ENCODE peak calls at places on chromosomes 2 and 18, in eight cellular contexts. E, G, Y, B, X, F, P and I are unnamed samples. For H3K27me3, the result is how much of the 10 kb centered on the place peaks cover.

GRCh38 chr2:240143801-240144648 is 3.6 kb upstream of the OTOS start:
- DNase-seq in E (peak), B (peak), P (peak), F (peak), G (peak), Y (peak), X (no peak), I (no peak)

GRCh38 chr2:97966545-97967215 is 29.1 kb downstream of the TMEM131 start:
- DNase-seq in E (no peak), B (no peak), G (peak), X (no peak), F (no peak), Y (no peak), P (no peak), I (no peak)

GRCh38 chr18:22391571-22392359 is 25.9 kb downstream of the CTAGE1 start:
- DNase-seq in F (no peak), B (peak), P (no peak), G (no peak), X (no peak), E (peak), Y (no peak), I (no peak)

GRCh38 chr2:206031950-206032567 is 53.9 kb downstream of the INO80D start:
- DNase-seq in Y (no peak), X (no peak), B (no peak), P (no peak), G (no peak), F (no peak), E (no peak), I (no peak)

GRCh38 chr2:40415391-40415790 is 36.5 kb downstream of the SLC8A1 start:
- DNase-seq in P (no peak), F (no peak), Y (no peak), B (no peak), E (no peak), G (no peak), X (no peak), I (no peak)

GRCh38 chr2:110157153-110157793 is 41.7 kb upstream of the MALL start:
- DNase-seq in P (peak), E (peak), G (peak), X (no peak), F (no peak), B (peak), Y (no peak), I (no peak)

GRCh38 chr2:239805414-239805813 is 219.7 kb downstream of the NDUFA10 start:
- DNase-seq in E (no peak), G (no peak), Y (peak), X (peak), P (no peak), F (no peak), B (no peak), I (no peak)

GRCh38 chr2:33133436-33133835 is 186.7 kb downstream of the LTBP1 start:
- DNase-seq in E (peak), B (no peak), F (no peak), G (no peak), X (no peak), Y (no peak), P (no peak), I (no peak)

GRCh38 chr2:239396881-239397681 is 3.7 kb downstream of the HDAC4 start:
- DNase-seq in P (peak), B (peak), E (no peak), X (no peak), F (no peak), Y (peak), G (no peak), I (no peak)

GRCh38 chr2:190864375-190864774 is 16.2 kb upstream of the GLS start:
- DNase-seq in Y (no peak), E (no peak), P (no peak), G (no peak), B (no peak), F (no peak), X (no peak), I (no peak)

GRCh38 chr2:62101886-62102285 is 94.0 kb upstream of the B3GNT2 start:
- DNase-seq in X (no peak), E (no peak), P (no peak), Y (no peak), B (no peak), G (no peak), F (no peak), I (no peak)

GRCh38 chr2:44168684-44169154 is at the start of gene PPM1B:
- DNase-seq in G (no peak), B (peak), P (peak), X (peak), F (peak), E (no peak), Y (no peak), I (no peak)

GRCh38 chr18:62183578-62184195 is 3.2 kb downstream of the PIGN start:
- DNase-seq in G (peak), F (no peak), B (no peak), Y (no peak), P (peak), E (peak), X (no peak), I (no peak)

GRCh38 chr2:147374410-147374811 is 470.4 kb upstream of the ACVR2A start:
- DNase-seq in F (no peak), Y (no peak), G (no peak), B (no peak), X (no peak), P (peak), E (no peak), I (no peak)

GRCh38 chr2:120605231-120605935 is 130.3 kb upstream of the GLI2 start:
- DNase-seq in Y (no peak), E (no peak), X (no peak), G (no peak), P (no peak), F (no peak), B (no peak), I (no peak)

GRCh38 chr2:240507778-240508251 is 50.0 kb downstream of the ANKMY1 start:
- DNase-seq in B (no peak), F (no peak), G (no peak), E (no peak), P (peak), X (no peak), Y (no peak), I (peak)

GRCh38 chr2:100902833-100903405 is 83.0 kb downstream of the NPAS2 start:
- DNase-seq in X (no peak), B (no peak), F (no peak), G (peak), Y (no peak), E (peak), P (no peak), I (no peak)

GRCh38 chr2:69250981-69251380 is 136.0 kb downstream of the GFPT1 start:
- DNase-seq in B (no peak), Y (no peak), E (no peak), G (no peak), X (no peak), P (no peak), F (no peak), I (no peak)

GRCh38 chr2:55000335-55000734 is 49.9 kb downstream of the RTN4 start:
- DNase-seq in X (no peak), F (no peak), B (no peak), P (no peak), Y (no peak), G (no peak), E (no peak), I (no peak)

GRCh38 chr2:221025397-221025796 is 546.7 kb downstream of the EPHA4 start:
- DNase-seq in F (no peak), X (no peak), P (no peak), B (no peak), Y (no peak), E (peak), G (no peak), I (no peak)

DNA sequence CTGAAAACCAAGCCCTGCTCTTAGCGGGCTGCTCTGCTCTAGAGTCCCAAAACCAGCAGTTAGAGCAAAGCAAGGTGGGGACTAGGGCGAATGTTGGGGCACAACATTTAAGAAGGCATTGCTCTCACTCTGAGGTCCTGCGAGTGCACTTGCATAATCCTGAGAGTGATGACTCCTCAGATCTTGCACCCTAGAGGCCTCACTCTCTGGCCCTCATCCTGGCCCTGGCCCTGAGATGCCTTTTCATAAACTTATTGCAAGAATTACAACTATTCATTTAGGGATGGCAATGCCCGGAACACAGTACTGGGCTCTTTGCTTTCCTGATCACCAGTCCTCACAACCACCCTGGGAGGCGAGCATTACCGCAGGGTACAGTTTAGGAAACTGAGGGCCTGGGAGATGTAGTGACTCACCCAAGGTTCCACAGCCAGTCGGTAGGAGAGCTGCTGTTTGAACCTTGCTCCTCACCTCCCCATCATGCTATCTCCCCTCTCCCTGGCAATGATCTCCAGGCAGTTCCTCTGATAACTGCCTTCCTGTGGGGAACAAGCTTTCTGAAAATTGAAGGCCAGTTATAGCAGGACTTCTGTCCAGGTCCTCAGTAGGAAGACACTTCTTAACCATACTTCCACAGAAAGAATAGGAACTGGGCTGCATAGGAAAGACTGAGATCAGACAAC is 91.4 kb downstream of the TNS1 start:
- DNase-seq in Y (no peak), B (no peak), P (no peak), X (no peak), G (no peak), F (no peak), E (no peak), I (no peak)
- TF ChIP-seq POLR2AphosphoS5 in Y (no peak), B (no peak), P (no peak), X (no peak), G (no peak), F (no peak), E (no peak), I (peak)

DNA sequence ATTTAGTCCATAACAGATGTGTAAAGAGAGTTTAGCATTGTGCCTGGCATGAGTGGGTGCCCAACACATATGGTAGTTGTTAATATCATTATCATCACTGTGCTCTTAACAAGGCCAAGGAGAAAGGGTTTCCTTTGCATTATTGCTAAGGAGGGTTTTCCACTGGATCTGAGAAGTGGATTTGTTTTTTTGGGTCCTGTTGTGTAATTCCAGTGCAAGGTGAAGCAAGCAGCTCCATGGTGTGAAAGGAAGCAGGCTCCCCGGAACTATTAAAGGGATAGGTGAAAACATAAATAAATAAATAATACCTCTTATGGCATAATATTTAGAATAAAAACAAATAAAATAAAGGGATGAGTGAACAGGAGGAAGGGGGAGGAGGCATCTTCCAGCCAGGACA is 65.3 kb downstream of the MTCL1 start:
- DNase-seq in P (no peak), B (no peak), X (no peak), E (no peak), G (no peak), F (no peak), Y (no peak), I (no peak)
- H3K27me3 ChIP-seq in P (under half), B (under half), X (under half), E (under half), G (under half), F (under half), Y (under half), I (under half)

DNA sequence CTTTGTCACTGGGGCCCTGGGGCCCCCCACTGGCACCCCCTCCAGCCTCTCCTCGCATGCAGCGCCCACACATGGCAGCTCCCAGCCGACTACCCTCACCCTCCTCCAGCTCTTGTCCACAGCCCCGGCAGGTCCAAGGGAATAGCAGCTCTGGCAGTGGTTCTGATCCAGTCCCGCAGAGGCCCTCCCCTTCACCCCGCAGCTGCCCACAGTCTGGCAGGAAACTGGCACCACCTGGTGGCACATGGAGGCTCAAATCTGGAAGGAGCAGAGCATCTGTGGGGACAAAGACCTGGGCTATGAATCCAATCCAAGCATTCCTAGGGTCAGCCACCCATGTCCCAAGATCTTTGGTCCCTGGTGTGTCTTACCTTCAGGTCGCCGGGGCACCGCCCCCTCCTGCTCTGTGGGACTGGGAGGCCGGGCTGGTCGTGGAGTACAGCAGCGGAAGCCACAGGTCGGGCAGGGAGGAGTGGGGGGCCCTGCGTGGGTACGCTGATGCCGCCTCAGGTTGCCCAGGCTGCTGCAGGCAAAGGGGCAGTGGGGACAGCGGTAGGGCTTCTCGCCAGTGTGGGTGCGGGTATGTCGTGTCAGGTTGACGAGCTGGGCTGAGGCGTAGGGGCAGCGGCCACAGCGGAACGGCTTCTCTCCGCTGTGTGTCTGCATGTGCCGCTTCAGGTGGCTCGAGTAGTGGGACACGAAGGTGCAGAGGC is 2.3 kb downstream of the ZNF513 start:
- DNase-seq in X (no peak), G (no peak), B (no peak), F (no peak), Y (no peak), P (no peak), E (no peak), I (no peak)
- TF ChIP-seq POLR2A in X (no peak), G (peak), B (no peak), F (no peak), Y (no peak), P (no peak), E (peak), I (no peak)

GRCh38 chr2:123566291-123566946 is 458.7 kb upstream of the CNTNAP5 start:
- DNase-seq in X (no peak), Y (no peak), P (no peak), E (no peak), G (no peak), F (no peak), B (no peak), I (no peak)
- TF ChIP-seq POLR2AphosphoS5 in X (no peak), Y (no peak), P (no peak), E (no peak), G (no peak), F (no peak), B (no peak), I (no peak)

DNA sequence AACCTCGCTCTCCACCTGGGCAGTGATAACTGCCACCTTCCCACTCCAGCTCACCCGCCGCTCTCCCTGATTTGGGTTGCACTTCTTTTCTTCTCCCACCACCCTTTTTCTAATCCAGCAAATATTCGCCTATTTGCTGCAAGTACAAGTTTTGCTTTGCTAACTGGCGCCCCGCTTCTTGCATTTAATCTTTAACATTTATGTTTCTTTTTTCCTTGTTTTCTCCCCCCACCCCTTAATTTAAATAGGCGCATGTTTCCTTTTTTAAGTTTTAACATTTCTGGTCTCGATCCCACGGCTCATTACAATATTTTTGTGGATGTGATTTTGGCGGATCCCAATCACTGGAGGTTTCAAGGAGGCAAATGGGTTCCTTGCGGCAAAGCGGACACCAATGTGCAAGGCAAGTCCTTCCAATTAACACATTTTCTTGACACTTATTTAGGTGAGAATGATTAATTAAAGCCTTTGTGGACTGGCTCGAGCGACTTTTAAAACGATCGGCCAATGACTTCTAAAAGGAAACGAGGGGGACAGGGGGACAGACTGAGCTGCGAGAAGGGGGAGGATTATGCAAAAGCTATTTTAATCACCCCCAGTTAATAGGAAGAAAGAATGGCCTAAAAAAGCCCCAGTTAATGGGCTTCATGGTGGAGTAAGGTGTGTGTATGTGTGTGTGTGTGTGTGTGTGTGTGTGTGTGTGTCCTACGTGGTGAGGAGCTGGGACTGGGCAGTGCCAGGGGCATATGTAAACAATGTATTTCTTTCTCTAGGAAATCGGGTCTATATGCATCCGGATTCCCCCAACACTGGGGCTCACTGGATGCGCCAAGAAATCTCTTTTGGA is 1.6 kb downstream of the TBR1 start:
- DNase-seq in X (no peak), F (no peak), G (no peak), E (no peak), P (no peak), Y (no peak), B (no peak), I (no peak)
- H3K27me3 ChIP-seq in X (half or more), F (half or more), G (under half), E (half or more), P (under half), Y (half or more), B (half or more), I (half or more)

DNA sequence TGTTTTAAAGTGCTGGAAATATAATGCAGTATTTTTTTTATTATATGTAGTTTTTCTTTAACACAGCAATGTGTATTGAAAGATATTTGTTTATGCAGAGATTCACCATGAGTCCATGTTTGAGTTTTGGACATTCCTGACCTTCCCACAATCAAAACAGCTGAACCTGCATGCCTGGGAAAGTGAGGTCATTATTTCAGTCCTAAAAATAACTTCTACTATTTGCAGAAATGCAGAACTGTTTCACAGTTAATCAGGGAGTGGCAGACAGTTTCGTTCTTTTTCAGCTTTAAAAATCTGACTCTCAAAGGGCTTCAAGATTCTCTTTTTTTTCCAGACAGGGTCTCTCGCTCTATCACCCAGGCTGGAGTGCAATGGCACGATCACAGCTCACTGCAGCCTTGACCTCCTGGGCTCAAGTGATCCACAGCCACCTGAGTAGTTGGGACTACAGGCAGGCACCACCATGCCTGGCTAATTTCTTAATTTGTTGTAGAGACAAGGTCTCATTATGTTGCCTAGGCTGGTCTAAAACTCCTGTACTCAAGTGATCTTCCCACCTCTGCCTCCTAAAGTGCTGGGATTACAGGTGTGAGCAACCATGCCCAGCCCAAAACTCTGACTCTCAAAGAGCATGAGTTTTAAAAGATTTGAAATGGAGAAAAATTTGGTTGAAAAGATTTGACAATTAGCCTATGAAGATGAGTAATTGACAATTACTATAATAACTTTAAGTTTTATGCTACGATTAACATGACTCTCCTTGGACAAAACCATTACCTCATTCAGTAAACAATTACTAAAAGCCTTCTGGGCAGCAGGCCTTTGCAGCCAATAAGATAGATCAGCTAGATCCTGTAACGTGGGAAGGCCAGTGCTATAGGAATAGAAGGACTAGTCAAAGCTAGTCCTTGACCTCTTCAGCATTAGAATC is 5.0 kb upstream of the MYL12B start:
- DNase-seq in B (no peak), X (no peak), P (no peak), G (no peak), Y (peak), F (no peak), E (peak), I (no peak)
- TF ChIP-seq POLR2A in B (no peak), X (no peak), P (no peak), G (no peak), Y (no peak), F (no peak), E (no peak), I (no peak)

GRCh38 chr2:45729753-45730512 is 78.5 kb downstream of the PRKCE start:
- DNase-seq in G (peak), E (peak), F (no peak), B (no peak), P (no peak), X (no peak), Y (no peak), I (no peak)
- TF ChIP-seq POLR2AphosphoS5 in G (no peak), E (no peak), F (no peak), B (no peak), P (no peak), X (no peak), Y (no peak), I (no peak)

GRCh38 chr2:95346236-95346737 is 49.1 kb downstream of the KCNIP3 start:
- DNase-seq in F (no peak), X (no peak), G (no peak), B (peak), Y (peak), E (no peak), P (peak), I (no peak)

GRCh38 chr2:95345415-95346235 is 48.5 kb downstream of the KCNIP3 start:
- DNase-seq in Y (peak), F (peak), B (peak), X (peak), P (peak), E (peak), G (peak), I (no peak)

GRCh38 chr2:95348609-95349567 is 51.7 kb downstream of the KCNIP3 start:
- DNase-seq in E (no peak), P (no peak), Y (peak), F (no peak), G (no peak), B (no peak), X (no peak), I (no peak)

GRCh38 chr2:95347681-95348608 is 50.8 kb downstream of the KCNIP3 start:
- DNase-seq in Y (peak), P (no peak), G (no peak), F (no peak), E (no peak), B (no peak), X (no peak), I (no peak)

GRCh38 chr2:95346738-95347671 is 49.9 kb downstream of the KCNIP3 start:
- DNase-seq in X (no peak), G (no peak), E (peak), P (no peak), F (no peak), Y (peak), B (no peak), I (no peak)
- H3K27me3 ChIP-seq in X (under half), G (under half), E (under half), P (under half), F (under half), Y (under half), B (under half), I (under half)